ENCODE peak calls at places on chromosomes 1 and 21, in four cellular contexts. R is neuronal stem cell, T is IMR-90, B is mesenchymal stem cell. F is an unnamed sample.

GRCh38 chr1:183159960-183160359 is 26.1 kb upstream of the LAMC2 start:
- DNase-seq in B (no peak), T (no peak), R (no peak), F (no peak)

GRCh38 chr1:19430121-19431068 is 54.9 kb downstream of the CAPZB start:
- DNase-seq in B (peak), R (no peak), T (peak), F (no peak)

GRCh38 chr1:17276568-17276967 is 27.7 kb downstream of the PADI3 start:
- DNase-seq in R (no peak), B (no peak), T (peak), F (no peak)

GRCh38 chr1:161085165-161085564 is 4.2 kb downstream of the NECTIN4 start:
- DNase-seq in B (peak), T (no peak), R (no peak), F (no peak)

GRCh38 chr1:230629511-230629910 is 12.8 kb upstream of the COG2 start:
- DNase-seq in R (no peak), B (no peak), T (no peak), F (no peak)

GRCh38 chr1:230915079-230915478 is 46.8 kb upstream of the C1orf198 start:
- DNase-seq in T (peak), R (no peak), B (no peak), F (no peak)

GRCh38 chr1:15771836-15772516 is 13.4 kb downstream of the FBLIM1 start:
- DNase-seq in B (no peak), R (no peak), T (peak), F (no peak)

GRCh38 chr1:65792671-65793358 is at the start of gene PDE4B:
- DNase-seq in T (peak), B (peak), R (peak), F (peak)

GRCh38 chr1:187762109-187762508 is 933.4 kb downstream of the PLA2G4A start:
- DNase-seq in R (no peak), B (no peak), T (peak), F (no peak)

GRCh38 chr21:37862536-37862935 is 53.7 kb downstream of the KCNJ6 start:
- DNase-seq in B (peak), T (peak), R (no peak), F (peak)

GRCh38 chr1:23660671-23661070 is 30.9 kb upstream of the RPL11 start:
- DNase-seq in B (no peak), R (no peak), T (no peak), F (no peak)

GRCh38 chr1:23670709-23671108 is 20.9 kb upstream of the RPL11 start:
- DNase-seq in T (no peak), B (no peak), R (no peak), F (no peak)

GRCh38 chr1:23667411-23667810 is 24.2 kb upstream of the RPL11 start:
- DNase-seq in B (peak), R (no peak), T (no peak), F (no peak)

GRCh38 chr1:23661887-23662286 is 29.7 kb upstream of the RPL11 start:
- DNase-seq in B (no peak), T (no peak), R (no peak), F (no peak)

DNA sequence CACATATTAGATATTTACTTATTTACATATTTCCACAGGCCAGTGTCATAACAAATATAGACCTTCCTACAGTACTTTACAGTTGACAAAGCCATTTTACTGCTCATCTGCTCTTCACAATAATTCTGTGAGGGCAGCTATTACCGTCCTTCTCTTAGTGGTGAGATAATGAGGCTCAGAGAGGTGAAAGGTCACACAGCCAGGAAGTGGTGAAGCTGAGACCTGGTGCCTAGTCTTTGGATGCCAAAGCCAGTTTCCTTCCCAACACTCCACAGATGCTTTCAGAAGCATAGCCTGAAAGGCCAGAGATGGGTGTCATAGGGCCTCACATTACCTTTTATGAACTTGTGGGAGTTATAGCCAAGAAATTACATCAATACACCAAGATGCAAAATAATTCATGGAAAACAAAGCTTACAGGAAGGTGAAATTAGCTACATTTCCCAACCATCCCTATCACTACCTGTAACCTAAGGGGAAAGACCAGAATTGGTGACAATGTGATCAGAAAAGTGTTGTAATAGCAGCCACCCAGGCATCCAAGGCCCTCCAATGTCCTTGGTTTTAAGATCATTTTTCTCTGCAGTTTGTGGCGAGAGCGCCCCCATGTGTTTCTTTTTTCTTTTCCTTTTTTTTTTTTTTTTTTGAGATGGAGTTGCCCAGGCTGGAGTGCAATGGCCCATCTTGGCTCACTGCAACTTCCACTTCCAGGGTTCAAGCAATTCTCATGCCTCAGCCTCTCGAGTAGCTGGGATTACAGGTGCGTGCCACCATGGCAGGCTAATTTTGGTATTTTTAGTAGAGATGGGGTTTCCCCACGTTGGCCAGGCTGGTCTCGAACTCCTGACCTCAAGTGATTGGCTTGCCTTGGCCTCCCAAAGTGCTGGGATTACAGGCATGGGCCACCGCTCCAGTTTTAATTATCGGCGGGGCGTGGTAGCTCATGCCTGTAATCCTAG is 26.5 kb upstream of the RPL11 start:
- DNase-seq in R (no peak), B (peak), T (no peak), F (no peak)
- H4K91ac ChIP-seq in R (no peak), B (no peak), T (no peak), F (no peak)

GRCh38 chr1:234373064-234373937 is at the start of gene COA6:
- DNase-seq in T (peak), R (peak), B (peak), F (peak)
- H4K91ac ChIP-seq in T (peak), R (no peak), B (peak), F (no peak)

GRCh38 chr21:42293649-42294272 is 21.4 kb downstream of the TFF3 start:
- DNase-seq in R (no peak), B (no peak), T (no peak), F (no peak)

GRCh38 chr21:42289926-42290325 is 25.3 kb downstream of the TFF3 start:
- DNase-seq in B (no peak), T (no peak), R (no peak), F (no peak)

GRCh38 chr21:42291003-42291750 is 24.0 kb downstream of the TFF3 start:
- DNase-seq in R (no peak), B (no peak), T (no peak), F (no peak)

GRCh38 chr21:42294273-42294880 is 20.8 kb downstream of the TFF3 start:
- DNase-seq in T (no peak), B (no peak), R (no peak), F (no peak)

GRCh38 chr21:42291751-42292562 is 23.3 kb downstream of the TFF3 start:
- DNase-seq in R (no peak), T (no peak), B (no peak), F (no peak)
- H4K91ac ChIP-seq in R (peak), T (no peak), B (no peak), F (no peak)

GRCh38 chr1:35557118-35557610 is at the start of gene KIAA0319L:
- DNase-seq in B (no peak), T (peak), R (no peak), F (peak)

GRCh38 chr1:35557611-35558373 is at the start of gene NCDN:
- DNase-seq in B (peak), T (peak), R (peak), F (peak)

GRCh38 chr1:35560256-35561225 is 2.9 kb downstream of the NCDN start:
- DNase-seq in B (no peak), R (no peak), T (no peak), F (no peak)

GRCh38 chr1:35559317-35559944 is 1.8 kb downstream of the NCDN start:
- DNase-seq in T (no peak), R (no peak), B (no peak), F (no peak)

GRCh38 chr1:35558374-35559316 is 1.0 kb downstream of the NCDN start:
- DNase-seq in B (no peak), T (no peak), R (no peak), F (no peak)
- H4K91ac ChIP-seq in B (no peak), T (peak), R (no peak), F (no peak)

GRCh38 chr1:12019858-12020509 is 686 bp downstream of the MIIP start:
- DNase-seq in T (peak), B (peak), R (peak), F (no peak)
- H4K91ac ChIP-seq in T (peak), B (peak), R (no peak), F (no peak)

DNA sequence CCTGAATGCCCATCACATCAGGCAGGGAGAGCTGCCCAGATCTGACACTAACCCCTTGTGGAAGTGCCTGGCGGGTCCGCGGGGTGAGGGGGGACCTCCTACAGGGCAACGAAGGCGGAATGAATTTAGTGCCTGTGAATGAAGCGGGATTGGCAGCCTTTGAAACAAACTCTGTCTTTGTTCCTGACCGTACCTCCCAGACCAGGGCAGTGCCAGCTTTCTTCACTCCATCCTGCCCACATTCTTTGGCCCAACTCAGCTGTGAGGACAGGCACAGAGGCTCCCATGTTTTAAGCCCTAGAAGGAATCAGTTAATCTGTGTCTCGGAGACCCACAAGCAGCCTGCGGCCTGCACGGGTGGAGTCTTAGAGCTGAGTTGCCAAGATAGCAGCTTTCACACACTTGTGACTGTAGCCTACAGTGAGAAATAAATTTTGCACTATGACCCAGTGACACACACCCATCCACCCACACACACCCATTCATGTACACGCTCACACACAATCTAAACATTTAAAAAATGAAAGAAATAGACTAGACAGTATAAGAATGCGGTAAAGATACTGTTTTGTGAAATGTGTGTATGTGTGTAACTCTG is 60.1 kb upstream of the USP24 start:
- DNase-seq in B (no peak), T (peak), R (no peak), F (no peak)
- H4K91ac ChIP-seq in B (peak), T (peak), R (no peak), F (no peak)

GRCh38 chr1:205678286-205679111 is 1.8 kb downstream of the SLC45A3 start:
- DNase-seq in R (no peak), T (peak), B (peak), F (no peak)
- H4K91ac ChIP-seq in R (no peak), T (no peak), B (peak), F (no peak)

GRCh38 chr1:216422821-216423529 is at the start of gene USH2A:
- DNase-seq in R (peak), T (no peak), B (no peak), F (peak)

GRCh38 chr1:216420263-216420662 is 3.0 kb downstream of the USH2A start:
- DNase-seq in R (no peak), B (no peak), T (no peak), F (no peak)

GRCh38 chr1:216425577-216425976 is 2.3 kb upstream of the USH2A start:
- DNase-seq in T (peak), R (no peak), B (peak), F (no peak)

GRCh38 chr1:216416488-216416887 is 6.8 kb downstream of the USH2A start:
- DNase-seq in R (no peak), B (no peak), T (no peak), F (no peak)

DNA sequence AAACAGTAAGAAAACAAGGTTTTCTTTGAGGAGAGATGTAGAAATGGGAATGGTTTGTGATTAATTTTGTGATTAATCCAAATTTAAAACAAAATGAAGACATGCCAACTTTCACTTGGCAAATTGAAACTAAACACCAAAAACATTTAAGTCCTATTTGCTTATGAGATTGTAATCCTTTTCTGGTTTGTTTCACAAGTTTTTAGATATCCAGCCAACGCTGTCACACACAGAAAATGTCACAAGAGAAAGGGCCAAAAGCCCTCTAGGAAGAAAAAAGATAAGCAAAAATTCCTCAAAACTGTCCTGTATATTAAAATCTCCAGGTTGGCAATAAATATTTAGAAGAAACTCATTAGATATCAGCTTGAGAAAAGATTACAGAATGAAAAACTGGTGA is 2.5 kb downstream of the USH2A start:
- DNase-seq in B (no peak), R (no peak), T (no peak), F (no peak)
- H4K91ac ChIP-seq in B (no peak), R (no peak), T (no peak), F (no peak)

GRCh38 chr1:94063379-94063778 is 57.6 kb downstream of the ABCA4 start:
- DNase-seq in R (no peak), T (peak), B (peak), F (no peak)

GRCh38 chr1:94058766-94059165 is 62.2 kb downstream of the ABCA4 start:
- DNase-seq in T (no peak), B (no peak), R (no peak), F (no peak)

GRCh38 chr1:94060720-94061119 is 60.2 kb downstream of the ABCA4 start:
- DNase-seq in R (no peak), T (no peak), B (no peak), F (no peak)

GRCh38 chr1:94056996-94057395 is 64.0 kb downstream of the ABCA4 start:
- DNase-seq in T (no peak), R (no peak), B (no peak), F (no peak)

GRCh38 chr1:94061513-94062443 is 59.2 kb downstream of the ABCA4 start:
- DNase-seq in B (peak), T (peak), R (peak), F (peak)
- H4K91ac ChIP-seq in B (no peak), T (peak), R (no peak), F (no peak)